ENCODE peak calls at places on chromosomes 1 and 21, in six cellular contexts. One of them, this sample, is unnamed. For H3K4me1 and H3K9me3, the result is how much of the 10 kb centered on the place peaks cover.

GRCh38 chr1:42479621-42480020 is 16.5 kb downstream of the CCDC30 start:
- DNase-seq in uterus: no peak
- DNase-seq in lung: no peak
- DNase-seq in cardiac muscle cell: peak
- DNase-seq in esophagus squamous epithelium: no peak
- DNase-seq in fibroblast of lung: no peak
- DNase-seq in this sample: no peak

GRCh38 chr21:35048183-35048601 is 910 bp downstream of the RUNX1 start:
- DNase-seq in uterus: no peak
- DNase-seq in lung: peak
- DNase-seq in cardiac muscle cell: no peak
- DNase-seq in esophagus squamous epithelium: no peak
- DNase-seq in fibroblast of lung: no peak
- DNase-seq in this sample: no peak

GRCh38 chr1:96979869-96980268 is 258.3 kb downstream of the PTBP2 start:
- DNase-seq in uterus: no peak
- DNase-seq in lung: no peak
- DNase-seq in cardiac muscle cell: no peak
- DNase-seq in esophagus squamous epithelium: no peak
- DNase-seq in fibroblast of lung: no peak
- DNase-seq in this sample: no peak

GRCh38 chr1:170823120-170823519 is 112.2 kb upstream of the MROH9 start:
- DNase-seq in uterus: no peak
- DNase-seq in lung: no peak
- DNase-seq in cardiac muscle cell: no peak
- DNase-seq in esophagus squamous epithelium: no peak
- DNase-seq in fibroblast of lung: no peak
- DNase-seq in this sample: no peak

GRCh38 chr1:153422450-153423068 is 6.2 kb downstream of the S100A7A start:
- DNase-seq in uterus: peak
- DNase-seq in lung: peak
- DNase-seq in cardiac muscle cell: peak
- DNase-seq in esophagus squamous epithelium: no peak
- DNase-seq in fibroblast of lung: peak
- DNase-seq in this sample: peak

GRCh38 chr21:29670228-29670627 is 269.6 kb downstream of the GRIK1 start:
- DNase-seq in uterus: no peak
- DNase-seq in lung: no peak
- DNase-seq in cardiac muscle cell: no peak
- DNase-seq in esophagus squamous epithelium: no peak
- DNase-seq in fibroblast of lung: no peak
- DNase-seq in this sample: no peak

GRCh38 chr1:39214998-39215873 is 10.7 kb downstream of the MACF1 start:
- DNase-seq in uterus: no peak
- DNase-seq in lung: no peak
- DNase-seq in cardiac muscle cell: no peak
- DNase-seq in esophagus squamous epithelium: no peak
- DNase-seq in fibroblast of lung: no peak
- DNase-seq in this sample: peak

GRCh38 chr1:113191579-113192076 is 118.6 kb downstream of the LRIG2 start:
- DNase-seq in uterus: no peak
- DNase-seq in lung: no peak
- DNase-seq in cardiac muscle cell: no peak
- DNase-seq in esophagus squamous epithelium: no peak
- DNase-seq in fibroblast of lung: no peak
- DNase-seq in this sample: no peak

GRCh38 chr1:110433803-110434202 is 17.1 kb upstream of the PROK1 start:
- DNase-seq in uterus: no peak
- DNase-seq in lung: peak
- DNase-seq in cardiac muscle cell: peak
- DNase-seq in esophagus squamous epithelium: no peak
- DNase-seq in fibroblast of lung: peak
- DNase-seq in this sample: peak

GRCh38 chr1:235567812-235568444 is 63.7 kb upstream of the B3GALNT2 start:
- DNase-seq in uterus: no peak
- DNase-seq in lung: no peak
- DNase-seq in cardiac muscle cell: peak
- DNase-seq in esophagus squamous epithelium: no peak
- DNase-seq in fibroblast of lung: no peak
- DNase-seq in this sample: no peak

GRCh38 chr1:184827600-184828368 is 73.1 kb upstream of the EDEM3 start:
- DNase-seq in uterus: no peak
- DNase-seq in lung: no peak
- DNase-seq in cardiac muscle cell: peak
- DNase-seq in esophagus squamous epithelium: no peak
- DNase-seq in fibroblast of lung: peak
- DNase-seq in this sample: no peak

GRCh38 chr1:42761567-42761966 is 5.3 kb downstream of the P3H1 start:
- DNase-seq in uterus: no peak
- DNase-seq in lung: no peak
- DNase-seq in cardiac muscle cell: no peak
- DNase-seq in esophagus squamous epithelium: no peak
- DNase-seq in fibroblast of lung: no peak
- DNase-seq in this sample: no peak

GRCh38 chr1:17498214-17498613 is 41.3 kb upstream of the ARHGEF10L start:
- DNase-seq in uterus: no peak
- DNase-seq in lung: no peak
- DNase-seq in cardiac muscle cell: no peak
- DNase-seq in esophagus squamous epithelium: no peak
- DNase-seq in fibroblast of lung: no peak
- DNase-seq in this sample: no peak

GRCh38 chr1:11984121-11984520 is 3.9 kb downstream of the MFN2 start:
- DNase-seq in uterus: no peak
- DNase-seq in lung: no peak
- DNase-seq in cardiac muscle cell: no peak
- DNase-seq in esophagus squamous epithelium: no peak
- DNase-seq in fibroblast of lung: no peak
- DNase-seq in this sample: no peak

GRCh38 chr21:31983120-31983519 is 110.3 kb downstream of the HUNK start:
- DNase-seq in uterus: no peak
- DNase-seq in lung: no peak
- DNase-seq in cardiac muscle cell: no peak
- DNase-seq in esophagus squamous epithelium: no peak
- DNase-seq in fibroblast of lung: no peak
- DNase-seq in this sample: no peak

GRCh38 chr1:169113613-169114119 is 7.2 kb downstream of the ATP1B1 start:
- DNase-seq in uterus: no peak
- DNase-seq in lung: no peak
- DNase-seq in cardiac muscle cell: peak
- DNase-seq in esophagus squamous epithelium: no peak
- DNase-seq in fibroblast of lung: peak
- DNase-seq in this sample: no peak

GRCh38 chr1:37486680-37487618 is 12.6 kb downstream of the ZC3H12A start:
- DNase-seq in uterus: peak
- DNase-seq in lung: peak
- DNase-seq in cardiac muscle cell: peak
- DNase-seq in esophagus squamous epithelium: no peak
- DNase-seq in fibroblast of lung: peak
- DNase-seq in this sample: peak

GRCh38 chr1:167671727-167672511 is 41.9 kb downstream of the RCSD1 start:
- DNase-seq in uterus: no peak
- DNase-seq in lung: no peak
- DNase-seq in cardiac muscle cell: no peak
- DNase-seq in esophagus squamous epithelium: no peak
- DNase-seq in fibroblast of lung: no peak
- DNase-seq in this sample: no peak

GRCh38 chr1:180939072-180939705 is 26.5 kb downstream of the KIAA1614 start:
- DNase-seq in uterus: no peak
- DNase-seq in lung: no peak
- DNase-seq in cardiac muscle cell: no peak
- DNase-seq in esophagus squamous epithelium: no peak
- DNase-seq in fibroblast of lung: no peak
- DNase-seq in this sample: no peak

GRCh38 chr1:67583462-67583950 is 101.5 kb upstream of the GADD45A start:
- DNase-seq in uterus: no peak
- DNase-seq in lung: no peak
- DNase-seq in cardiac muscle cell: peak
- DNase-seq in esophagus squamous epithelium: no peak
- DNase-seq in fibroblast of lung: no peak
- DNase-seq in this sample: no peak

GRCh38 chr21:15060776-15061175 is 4.0 kb downstream of the NRIP1 start:
- DNase-seq in uterus: no peak
- DNase-seq in lung: no peak
- DNase-seq in cardiac muscle cell: no peak
- DNase-seq in esophagus squamous epithelium: no peak
- DNase-seq in fibroblast of lung: no peak
- DNase-seq in this sample: no peak

GRCh38 chr1:48105167-48105566 is 108.0 kb upstream of the TRABD2B start:
- DNase-seq in uterus: no peak
- DNase-seq in lung: no peak
- DNase-seq in cardiac muscle cell: peak
- DNase-seq in esophagus squamous epithelium: no peak
- DNase-seq in fibroblast of lung: no peak
- DNase-seq in this sample: no peak

GRCh38 chr1:235074335-235075120 is 54.1 kb downstream of the TOMM20 start:
- DNase-seq in uterus: peak
- DNase-seq in lung: no peak
- DNase-seq in cardiac muscle cell: peak
- DNase-seq in esophagus squamous epithelium: no peak
- DNase-seq in fibroblast of lung: peak
- DNase-seq in this sample: no peak

GRCh38 chr1:60833173-60833572 is 249.2 kb upstream of the NFIA start:
- DNase-seq in uterus: no peak
- DNase-seq in lung: no peak
- DNase-seq in cardiac muscle cell: peak
- DNase-seq in esophagus squamous epithelium: no peak
- DNase-seq in fibroblast of lung: no peak
- DNase-seq in this sample: no peak

GRCh38 chr1:162882248-162882666 is 21.3 kb upstream of the CCDC190 start:
- DNase-seq in uterus: no peak
- DNase-seq in lung: no peak
- DNase-seq in cardiac muscle cell: no peak
- DNase-seq in esophagus squamous epithelium: no peak
- DNase-seq in fibroblast of lung: no peak
- DNase-seq in this sample: no peak

GRCh38 chr21:36698160-36699025 is 522 bp upstream of the SIM2 start:
- DNase-seq in uterus: no peak
- DNase-seq in lung: no peak
- DNase-seq in cardiac muscle cell: no peak
- DNase-seq in esophagus squamous epithelium: no peak
- DNase-seq in fibroblast of lung: no peak
- DNase-seq in this sample: peak

GRCh38 chr1:201761871-201762270 is 67.1 kb upstream of the IPO9 start:
- DNase-seq in uterus: no peak
- DNase-seq in lung: no peak
- DNase-seq in cardiac muscle cell: no peak
- DNase-seq in esophagus squamous epithelium: no peak
- DNase-seq in fibroblast of lung: no peak
- DNase-seq in this sample: no peak
- H3K4me1 ChIP-seq in uterus: under half
- H3K4me1 ChIP-seq in lung: half or more
- H3K4me1 ChIP-seq in cardiac muscle cell: half or more
- H3K4me1 ChIP-seq in esophagus squamous epithelium: under half
- H3K4me1 ChIP-seq in fibroblast of lung: half or more
- H3K4me1 ChIP-seq in this sample: under half

GRCh38 chr1:2864203-2864905 is 62.9 kb upstream of the TTC34 start:
- DNase-seq in uterus: no peak
- DNase-seq in lung: no peak
- DNase-seq in cardiac muscle cell: no peak
- DNase-seq in esophagus squamous epithelium: no peak
- DNase-seq in fibroblast of lung: no peak
- DNase-seq in this sample: no peak

GRCh38 chr1:2866415-2867086 is 65.1 kb upstream of the TTC34 start:
- DNase-seq in uterus: no peak
- DNase-seq in lung: no peak
- DNase-seq in cardiac muscle cell: no peak
- DNase-seq in esophagus squamous epithelium: no peak
- DNase-seq in fibroblast of lung: no peak
- DNase-seq in this sample: no peak

GRCh38 chr1:2867087-2867425 is 65.6 kb upstream of the TTC34 start:
- DNase-seq in uterus: no peak
- DNase-seq in lung: no peak
- DNase-seq in cardiac muscle cell: no peak
- DNase-seq in esophagus squamous epithelium: no peak
- DNase-seq in fibroblast of lung: no peak
- DNase-seq in this sample: no peak

GRCh38 chr1:2865000-2865399 is 63.5 kb upstream of the TTC34 start:
- DNase-seq in uterus: no peak
- DNase-seq in lung: no peak
- DNase-seq in cardiac muscle cell: no peak
- DNase-seq in esophagus squamous epithelium: no peak
- DNase-seq in fibroblast of lung: no peak
- DNase-seq in this sample: no peak

GRCh38 chr1:2865571-2866414 is 64.3 kb upstream of the TTC34 start:
- DNase-seq in uterus: no peak
- DNase-seq in lung: no peak
- DNase-seq in cardiac muscle cell: no peak
- DNase-seq in esophagus squamous epithelium: no peak
- DNase-seq in fibroblast of lung: no peak
- DNase-seq in this sample: no peak
- H3K9me3 ChIP-seq in uterus: under half
- H3K9me3 ChIP-seq in lung: under half
- H3K9me3 ChIP-seq in cardiac muscle cell: under half
- H3K9me3 ChIP-seq in esophagus squamous epithelium: under half
- H3K9me3 ChIP-seq in fibroblast of lung: under half
- H3K9me3 ChIP-seq in this sample: under half

GRCh38 chr1:155081472-155082300 is 3.0 kb downstream of the EFNA3 start:
- DNase-seq in uterus: no peak
- DNase-seq in lung: no peak
- DNase-seq in cardiac muscle cell: no peak
- DNase-seq in esophagus squamous epithelium: no peak
- DNase-seq in fibroblast of lung: no peak
- DNase-seq in this sample: no peak
- H3K4me1 ChIP-seq in uterus: under half
- H3K4me1 ChIP-seq in lung: under half
- H3K4me1 ChIP-seq in cardiac muscle cell: under half
- H3K4me1 ChIP-seq in esophagus squamous epithelium: half or more
- H3K4me1 ChIP-seq in fibroblast of lung: under half
- H3K4me1 ChIP-seq in this sample: under half

GRCh38 chr1:248751635-248752034 is 3.9 kb downstream of the LYPD8 start:
- DNase-seq in uterus: no peak
- DNase-seq in lung: no peak
- DNase-seq in cardiac muscle cell: no peak
- DNase-seq in esophagus squamous epithelium: no peak
- DNase-seq in fibroblast of lung: no peak
- DNase-seq in this sample: no peak
- H3K9me3 ChIP-seq in uterus: under half
- H3K9me3 ChIP-seq in lung: under half
- H3K9me3 ChIP-seq in cardiac muscle cell: under half
- H3K9me3 ChIP-seq in esophagus squamous epithelium: under half
- H3K9me3 ChIP-seq in fibroblast of lung: under half
- H3K9me3 ChIP-seq in this sample: under half

GRCh38 chr1:56533197-56533596 is 46.2 kb downstream of the PLPP3 start:
- DNase-seq in uterus: no peak
- DNase-seq in lung: no peak
- DNase-seq in cardiac muscle cell: no peak
- DNase-seq in esophagus squamous epithelium: no peak
- DNase-seq in fibroblast of lung: no peak
- DNase-seq in this sample: no peak
- H3K4me1 ChIP-seq in uterus: under half
- H3K4me1 ChIP-seq in lung: half or more
- H3K4me1 ChIP-seq in cardiac muscle cell: under half
- H3K4me1 ChIP-seq in esophagus squamous epithelium: under half
- H3K4me1 ChIP-seq in fibroblast of lung: under half
- H3K4me1 ChIP-seq in this sample: under half

GRCh38 chr1:106875622-106876021 is 180.9 kb upstream of the PRMT6 start:
- DNase-seq in uterus: no peak
- DNase-seq in lung: no peak
- DNase-seq in cardiac muscle cell: no peak
- DNase-seq in esophagus squamous epithelium: no peak
- DNase-seq in fibroblast of lung: no peak
- DNase-seq in this sample: no peak
- H3K9me3 ChIP-seq in uterus: under half
- H3K9me3 ChIP-seq in lung: under half
- H3K9me3 ChIP-seq in cardiac muscle cell: under half
- H3K9me3 ChIP-seq in esophagus squamous epithelium: under half
- H3K9me3 ChIP-seq in fibroblast of lung: under half
- H3K9me3 ChIP-seq in this sample: under half

GRCh38 chr1:101247404-101248287 is 10.8 kb downstream of the S1PR1 start:
- DNase-seq in uterus: no peak
- DNase-seq in lung: no peak
- DNase-seq in cardiac muscle cell: no peak
- DNase-seq in esophagus squamous epithelium: no peak
- DNase-seq in fibroblast of lung: no peak
- DNase-seq in this sample: no peak
- H3K4me1 ChIP-seq in uterus: under half
- H3K4me1 ChIP-seq in lung: under half
- H3K4me1 ChIP-seq in cardiac muscle cell: under half
- H3K4me1 ChIP-seq in esophagus squamous epithelium: under half
- H3K4me1 ChIP-seq in fibroblast of lung: under half
- H3K4me1 ChIP-seq in this sample: under half

This sample was measured in aorta.